ENCODE peak calls at places on chromosomes 1 and 21, in eight cellular contexts. One of them, this sample, is unnamed.

GRCh38 chr1:220928320-220928719 is 49.1 kb downstream of the HLX start:
- DNase-seq in foreskin keratinocyte: no peak
- DNase-seq in ovary: no peak
- DNase-seq in H9: no peak
- DNase-seq in sigmoid colon: no peak
- DNase-seq in dorsolateral prefrontal cortex: no peak
- DNase-seq in cardiac fibroblast: no peak
- DNase-seq in omental fat pad: no peak
- DNase-seq in this sample: no peak

GRCh38 chr1:32893198-32894018 is 7.1 kb downstream of the HPCA start:
- DNase-seq in foreskin keratinocyte: no peak
- DNase-seq in ovary: peak
- DNase-seq in H9: peak
- DNase-seq in sigmoid colon: peak
- DNase-seq in dorsolateral prefrontal cortex: no peak
- DNase-seq in cardiac fibroblast: peak
- DNase-seq in omental fat pad: no peak
- DNase-seq in this sample: no peak

GRCh38 chr1:206757524-206758266 is 12.9 kb upstream of the IL19 start:
- DNase-seq in foreskin keratinocyte: no peak
- DNase-seq in ovary: no peak
- DNase-seq in H9: no peak
- DNase-seq in sigmoid colon: no peak
- DNase-seq in dorsolateral prefrontal cortex: no peak
- DNase-seq in cardiac fibroblast: no peak
- DNase-seq in omental fat pad: no peak
- DNase-seq in this sample: no peak

GRCh38 chr21:21860888-21861287 is 862.7 kb downstream of the NCAM2 start:
- DNase-seq in foreskin keratinocyte: peak
- DNase-seq in ovary: no peak
- DNase-seq in H9: no peak
- DNase-seq in sigmoid colon: no peak
- DNase-seq in dorsolateral prefrontal cortex: no peak
- DNase-seq in cardiac fibroblast: peak
- DNase-seq in omental fat pad: no peak
- DNase-seq in this sample: no peak

GRCh38 chr1:231776006-231776707 is 149.6 kb downstream of the DISC1 start:
- DNase-seq in foreskin keratinocyte: no peak
- DNase-seq in ovary: no peak
- DNase-seq in H9: no peak
- DNase-seq in sigmoid colon: no peak
- DNase-seq in dorsolateral prefrontal cortex: no peak
- DNase-seq in cardiac fibroblast: peak
- DNase-seq in omental fat pad: no peak
- DNase-seq in this sample: no peak

GRCh38 chr1:12386130-12386529 is 156.3 kb downstream of the VPS13D start:
- DNase-seq in foreskin keratinocyte: peak
- DNase-seq in ovary: no peak
- DNase-seq in H9: no peak
- DNase-seq in sigmoid colon: no peak
- DNase-seq in dorsolateral prefrontal cortex: no peak
- DNase-seq in cardiac fibroblast: no peak
- DNase-seq in omental fat pad: no peak
- DNase-seq in this sample: no peak

GRCh38 chr1:235515844-235516512 is 11.7 kb upstream of the B3GALNT2 start:
- DNase-seq in foreskin keratinocyte: no peak
- DNase-seq in ovary: no peak
- DNase-seq in H9: no peak
- DNase-seq in sigmoid colon: no peak
- DNase-seq in dorsolateral prefrontal cortex: no peak
- DNase-seq in cardiac fibroblast: no peak
- DNase-seq in omental fat pad: no peak
- DNase-seq in this sample: no peak

GRCh38 chr1:22821027-22821426 is 110.4 kb downstream of the EPHB2 start:
- DNase-seq in foreskin keratinocyte: no peak
- DNase-seq in ovary: no peak
- DNase-seq in H9: no peak
- DNase-seq in sigmoid colon: no peak
- DNase-seq in dorsolateral prefrontal cortex: no peak
- DNase-seq in cardiac fibroblast: peak
- DNase-seq in omental fat pad: no peak
- DNase-seq in this sample: no peak

GRCh38 chr1:17564458-17565393 is 25.2 kb downstream of the ARHGEF10L start:
- DNase-seq in foreskin keratinocyte: no peak
- DNase-seq in ovary: no peak
- DNase-seq in H9: no peak
- DNase-seq in sigmoid colon: no peak
- DNase-seq in dorsolateral prefrontal cortex: no peak
- DNase-seq in cardiac fibroblast: no peak
- DNase-seq in omental fat pad: no peak
- DNase-seq in this sample: no peak

GRCh38 chr21:26194326-26194725 is 23.8 kb upstream of the APP start:
- DNase-seq in foreskin keratinocyte: no peak
- DNase-seq in ovary: no peak
- DNase-seq in H9: no peak
- DNase-seq in sigmoid colon: no peak
- DNase-seq in dorsolateral prefrontal cortex: no peak
- DNase-seq in cardiac fibroblast: no peak
- DNase-seq in omental fat pad: no peak
- DNase-seq in this sample: no peak

GRCh38 chr1:94688646-94689045 is 131.5 kb upstream of the SLC44A3 start:
- DNase-seq in foreskin keratinocyte: no peak
- DNase-seq in ovary: peak
- DNase-seq in H9: peak
- DNase-seq in sigmoid colon: no peak
- DNase-seq in dorsolateral prefrontal cortex: no peak
- DNase-seq in cardiac fibroblast: no peak
- DNase-seq in omental fat pad: no peak
- DNase-seq in this sample: no peak

GRCh38 chr1:44390277-44390676 is 14.8 kb upstream of the RNF220 start:
- DNase-seq in foreskin keratinocyte: no peak
- DNase-seq in ovary: no peak
- DNase-seq in H9: no peak
- DNase-seq in sigmoid colon: no peak
- DNase-seq in dorsolateral prefrontal cortex: no peak
- DNase-seq in cardiac fibroblast: peak
- DNase-seq in omental fat pad: no peak
- DNase-seq in this sample: no peak

GRCh38 chr1:151616505-151616849 is 4.6 kb downstream of the SNX27 start:
- DNase-seq in foreskin keratinocyte: no peak
- DNase-seq in ovary: no peak
- DNase-seq in H9: no peak
- DNase-seq in sigmoid colon: no peak
- DNase-seq in dorsolateral prefrontal cortex: no peak
- DNase-seq in cardiac fibroblast: no peak
- DNase-seq in omental fat pad: no peak
- DNase-seq in this sample: no peak

GRCh38 chr21:33395866-33396265 is 7.3 kb upstream of the IFNGR2 start:
- DNase-seq in foreskin keratinocyte: no peak
- DNase-seq in ovary: no peak
- DNase-seq in H9: no peak
- DNase-seq in sigmoid colon: no peak
- DNase-seq in dorsolateral prefrontal cortex: no peak
- DNase-seq in cardiac fibroblast: peak
- DNase-seq in omental fat pad: no peak
- DNase-seq in this sample: no peak

GRCh38 chr1:205343431-205344009 is 13.2 kb downstream of the KLHDC8A start:
- DNase-seq in foreskin keratinocyte: no peak
- DNase-seq in ovary: peak
- DNase-seq in H9: peak
- DNase-seq in sigmoid colon: no peak
- DNase-seq in dorsolateral prefrontal cortex: no peak
- DNase-seq in cardiac fibroblast: no peak
- DNase-seq in omental fat pad: no peak
- DNase-seq in this sample: no peak

GRCh38 chr1:225454067-225454618 is 26.3 kb upstream of the LBR start:
- DNase-seq in foreskin keratinocyte: no peak
- DNase-seq in ovary: no peak
- DNase-seq in H9: no peak
- DNase-seq in sigmoid colon: peak
- DNase-seq in dorsolateral prefrontal cortex: no peak
- DNase-seq in cardiac fibroblast: no peak
- DNase-seq in omental fat pad: no peak
- DNase-seq in this sample: no peak

GRCh38 chr1:243346016-243346415 is 90.2 kb downstream of the SDCCAG8 start:
- DNase-seq in foreskin keratinocyte: no peak
- DNase-seq in ovary: no peak
- DNase-seq in H9: no peak
- DNase-seq in sigmoid colon: no peak
- DNase-seq in dorsolateral prefrontal cortex: no peak
- DNase-seq in cardiac fibroblast: no peak
- DNase-seq in omental fat pad: no peak
- DNase-seq in this sample: no peak

GRCh38 chr1:243343970-243344749 is 88.3 kb downstream of the SDCCAG8 start:
- DNase-seq in foreskin keratinocyte: peak
- DNase-seq in ovary: no peak
- DNase-seq in H9: no peak
- DNase-seq in sigmoid colon: no peak
- DNase-seq in dorsolateral prefrontal cortex: no peak
- DNase-seq in cardiac fibroblast: peak
- DNase-seq in omental fat pad: no peak
- DNase-seq in this sample: no peak

GRCh38 chr1:243346481-243346880 is 90.6 kb downstream of the SDCCAG8 start:
- DNase-seq in foreskin keratinocyte: no peak
- DNase-seq in ovary: no peak
- DNase-seq in H9: no peak
- DNase-seq in sigmoid colon: no peak
- DNase-seq in dorsolateral prefrontal cortex: no peak
- DNase-seq in cardiac fibroblast: no peak
- DNase-seq in omental fat pad: no peak
- DNase-seq in this sample: no peak

GRCh38 chr1:243348331-243348730 is 92.5 kb downstream of the SDCCAG8 start:
- DNase-seq in foreskin keratinocyte: no peak
- DNase-seq in ovary: no peak
- DNase-seq in H9: no peak
- DNase-seq in sigmoid colon: no peak
- DNase-seq in dorsolateral prefrontal cortex: no peak
- DNase-seq in cardiac fibroblast: no peak
- DNase-seq in omental fat pad: no peak
- DNase-seq in this sample: no peak

DNA sequence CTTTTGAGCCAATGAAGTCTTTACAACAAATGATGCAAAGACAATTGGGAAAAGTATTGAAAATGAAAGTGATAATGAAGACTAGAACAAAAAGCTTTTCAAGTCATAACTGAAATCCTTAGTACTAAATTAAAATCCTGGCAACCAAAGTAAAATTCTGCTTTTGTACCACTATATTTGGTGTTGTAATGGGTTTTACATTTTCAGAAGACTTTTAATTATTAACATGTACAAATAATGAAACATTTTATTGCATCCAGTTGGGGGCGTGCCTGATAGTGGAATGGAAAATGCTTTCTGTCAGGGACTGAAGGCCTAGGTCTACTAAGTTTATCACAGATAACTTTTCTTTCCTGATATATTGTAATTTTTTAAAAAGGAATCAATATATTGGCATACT is 89.4 kb downstream of the SDCCAG8 start:
- DNase-seq in foreskin keratinocyte: no peak
- DNase-seq in ovary: peak
- DNase-seq in H9: no peak
- DNase-seq in sigmoid colon: no peak
- DNase-seq in dorsolateral prefrontal cortex: no peak
- DNase-seq in cardiac fibroblast: peak
- DNase-seq in omental fat pad: no peak
- DNase-seq in this sample: no peak
- TF ChIP-seq CTCF in foreskin keratinocyte: no peak
- TF ChIP-seq CTCF in ovary: peak
- TF ChIP-seq CTCF in H9: no peak
- TF ChIP-seq CTCF in sigmoid colon: no peak
- TF ChIP-seq CTCF in dorsolateral prefrontal cortex: peak
- TF ChIP-seq CTCF in cardiac fibroblast: no peak
- TF ChIP-seq CTCF in omental fat pad: no peak
- TF ChIP-seq CTCF in this sample: peak

DNA sequence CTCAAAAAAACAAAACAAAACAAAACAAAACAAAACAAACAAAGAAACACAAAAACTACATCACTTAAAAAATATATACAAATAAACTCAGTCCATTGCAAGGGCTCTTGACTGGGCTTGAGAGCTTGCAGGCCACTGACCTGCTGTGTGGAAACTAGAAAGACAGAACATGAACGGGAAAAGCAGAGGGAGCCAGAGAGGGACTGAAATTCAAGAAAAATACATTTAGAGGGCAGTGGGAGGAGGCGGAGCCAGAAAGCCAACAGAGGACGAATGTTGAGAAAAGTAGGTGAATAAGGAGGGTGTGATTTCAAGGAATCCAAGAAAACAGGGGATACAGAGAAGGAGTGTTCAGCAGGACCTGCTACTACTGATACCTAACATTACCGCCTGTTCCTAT is 41.4 kb upstream of the PLA2G2C start:
- DNase-seq in foreskin keratinocyte: no peak
- DNase-seq in ovary: no peak
- DNase-seq in H9: no peak
- DNase-seq in sigmoid colon: no peak
- DNase-seq in dorsolateral prefrontal cortex: no peak
- DNase-seq in cardiac fibroblast: no peak
- DNase-seq in omental fat pad: no peak
- DNase-seq in this sample: no peak
- TF ChIP-seq CTCF in foreskin keratinocyte: no peak
- TF ChIP-seq CTCF in ovary: no peak
- TF ChIP-seq CTCF in H9: no peak
- TF ChIP-seq CTCF in sigmoid colon: no peak
- TF ChIP-seq CTCF in dorsolateral prefrontal cortex: no peak
- TF ChIP-seq CTCF in cardiac fibroblast: no peak
- TF ChIP-seq CTCF in omental fat pad: no peak
- TF ChIP-seq CTCF in this sample: no peak

GRCh38 chr1:21763236-21763635 is 19.7 kb downstream of the USP48 start:
- DNase-seq in foreskin keratinocyte: no peak
- DNase-seq in ovary: no peak
- DNase-seq in H9: no peak
- DNase-seq in sigmoid colon: no peak
- DNase-seq in dorsolateral prefrontal cortex: no peak
- DNase-seq in cardiac fibroblast: no peak
- DNase-seq in omental fat pad: no peak
- DNase-seq in this sample: no peak
- TF ChIP-seq CTCF in foreskin keratinocyte: no peak
- TF ChIP-seq CTCF in ovary: no peak
- TF ChIP-seq CTCF in H9: no peak
- TF ChIP-seq CTCF in sigmoid colon: no peak
- TF ChIP-seq CTCF in dorsolateral prefrontal cortex: no peak
- TF ChIP-seq CTCF in cardiac fibroblast: no peak
- TF ChIP-seq CTCF in omental fat pad: no peak
- TF ChIP-seq CTCF in this sample: no peak

DNA sequence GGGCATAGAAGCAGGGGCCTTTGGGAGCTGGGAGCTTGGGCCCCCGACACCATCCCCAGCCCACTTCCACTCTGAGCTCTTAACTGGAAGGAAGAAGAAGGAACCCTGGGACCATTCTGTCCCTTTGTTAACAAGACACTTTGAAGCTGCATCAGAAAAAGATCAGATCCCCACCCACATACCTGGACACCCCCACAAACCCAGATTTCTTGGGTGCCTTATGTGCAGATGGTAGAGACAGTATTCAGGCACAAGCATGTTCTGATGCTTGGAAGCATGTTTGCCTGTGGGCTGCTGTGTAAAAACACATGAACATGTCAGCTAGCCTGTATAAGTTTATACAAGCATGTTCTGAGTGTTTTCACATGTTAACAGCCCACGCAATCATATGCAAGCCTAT is 3.7 kb downstream of the DLGAP3 start:
- DNase-seq in foreskin keratinocyte: no peak
- DNase-seq in ovary: no peak
- DNase-seq in H9: no peak
- DNase-seq in sigmoid colon: no peak
- DNase-seq in dorsolateral prefrontal cortex: no peak
- DNase-seq in cardiac fibroblast: no peak
- DNase-seq in omental fat pad: no peak
- DNase-seq in this sample: no peak
- TF ChIP-seq CTCF in foreskin keratinocyte: no peak
- TF ChIP-seq CTCF in ovary: no peak
- TF ChIP-seq CTCF in H9: no peak
- TF ChIP-seq CTCF in sigmoid colon: no peak
- TF ChIP-seq CTCF in dorsolateral prefrontal cortex: no peak
- TF ChIP-seq CTCF in cardiac fibroblast: no peak
- TF ChIP-seq CTCF in omental fat pad: no peak
- TF ChIP-seq CTCF in this sample: no peak

This sample was measured in type B pancreatic cell.